ENCODE peak calls at places on chromosomes 4 and X, in seven cellular contexts. U is prostate gland, N is thyroid gland, E is colonic mucosa, V is psoas muscle, X is testis, I is PC-3. T is an unnamed sample.

GRCh38 chr4:162461952-162462351 is 298.2 kb upstream of the FSTL5 start:
- DNase-seq in I (peak; percentile 25), N (no peak), E (no peak), V (no peak), U (no peak), X (no peak), T (no peak)

GRCh38 chr4:145451895-145452294 is 29.8 kb upstream of the SMAD1 start:
- DNase-seq in U (no peak), I (no peak), N (no peak), V (no peak), E (no peak), X (no peak), T (no peak)

GRCh38 chr4:108560624-108561023 is 59.8 kb upstream of the RPL34 start:
- DNase-seq in E (no peak), U (no peak), I (no peak), X (no peak), N (no peak), V (no peak), T (no peak)

GRCh38 chr4:30776451-30776850 is 56.3 kb downstream of the PCDH7 start:
- DNase-seq in U (no peak), E (no peak), I (no peak), V (no peak), X (no peak), N (no peak), T (no peak)

GRCh38 chr4:178611062-178611461 is 1168.8 kb upstream of the AGA start:
- DNase-seq in E (no peak), N (no peak), U (no peak), X (no peak), I (no peak), V (no peak), T (no peak)

GRCh38 chrX:120791013-120791643 is 84.5 kb downstream of the CT47B1 start:
- DNase-seq in V (peak; percentile 54), E (peak; percentile 18), I (peak; percentile 79), U (peak; percentile 4), N (peak; percentile 17), X (peak; percentile 83), T (peak; percentile 13)

GRCh38 chr4:53702334-53703266 is 111.3 kb upstream of the LNX1 start:
- DNase-seq in I (peak; percentile 86), X (peak; percentile 85), V (peak; percentile 81), N (peak; percentile 89), E (peak; percentile 83), U (peak; percentile 70), T (peak; percentile 14)

GRCh38 chr4:76996445-76996844 is 46.9 kb downstream of the SEPTIN11 start:
- DNase-seq in I (no peak), X (no peak), N (no peak), E (no peak), U (no peak), V (no peak), T (no peak)

GRCh38 chrX:37926700-37927099 is 79.3 kb upstream of the DYNLT3 start:
- DNase-seq in X (no peak), I (peak; percentile 69), U (no peak), N (no peak), E (no peak), V (no peak), T (no peak)

GRCh38 chrX:53595266-53595810 is 91.2 kb downstream of the HUWE1 start:
- DNase-seq in V (no peak), I (no peak), N (no peak), X (no peak), E (no peak), U (no peak), T (no peak)

GRCh38 chr4:188266386-188266785 is 127.1 kb downstream of the TRIML1 start:
- DNase-seq in I (no peak), E (no peak), X (no peak), V (no peak), N (no peak), U (no peak), T (no peak)

GRCh38 chrX:45807572-45808425 is 607.1 kb upstream of the DIPK2B start:
- DNase-seq in N (no peak), E (no peak), X (no peak), U (no peak), V (no peak), I (no peak), T (no peak)

GRCh38 chrX:16130707-16131106 is 7.3 kb downstream of the GRPR start:
- DNase-seq in N (no peak), E (no peak), U (no peak), V (no peak), X (no peak), I (no peak), T (no peak)

GRCh38 chr4:153577053-153577452 is 107.0 kb upstream of the TLR2 start:
- DNase-seq in E (peak; percentile 65), N (peak; percentile 35), U (no peak), X (no peak), V (no peak), I (no peak), T (no peak)

GRCh38 chrX:1598876-1599790 is 7.7 kb downstream of the AKAP17A start:
- DNase-seq in V (no peak), U (no peak), N (no peak), E (no peak), I (no peak), X (no peak), T (no peak)

GRCh38 chr4:109390369-109390768 is 43.2 kb upstream of the SEC24B start:
- DNase-seq in I (no peak), N (no peak), X (no peak), V (no peak), U (no peak), E (no peak), T (no peak)

GRCh38 chrX:79159800-79160199 is 15.3 kb downstream of the GPR174 start:
- DNase-seq in X (no peak), U (no peak), E (no peak), N (no peak), V (no peak), I (no peak), T (no peak)

GRCh38 chrX:111460612-111461011 is 48.6 kb upstream of the DCX start:
- DNase-seq in X (no peak), E (no peak), U (no peak), V (no peak), I (no peak), N (no peak), T (no peak)

GRCh38 chr4:94536049-94536448 is 84.3 kb downstream of the PDLIM5 start:
- DNase-seq in U (no peak), N (no peak), E (no peak), V (no peak), I (no peak), X (no peak), T (no peak)

GRCh38 chr4:2042207-2042946 is 16.8 kb upstream of the NAT8L start:
- DNase-seq in V (no peak), N (no peak), E (peak; percentile 18), X (no peak), I (no peak), U (no peak), T (no peak)

GRCh38 chrX:46681849-46682248 is 77.1 kb downstream of the SLC9A7 start:
- DNase-seq in U (no peak), V (no peak), N (no peak), E (no peak), I (no peak), X (no peak), T (no peak)

GRCh38 chr4:40439519-40439918 is 104.4 kb downstream of the CHRNA9 start:
- DNase-seq in E (no peak), I (no peak), X (no peak), U (no peak), V (no peak), N (no peak), T (no peak)

GRCh38 chr4:40437741-40438383 is 102.7 kb downstream of the CHRNA9 start:
- DNase-seq in N (no peak), U (no peak), V (no peak), I (no peak), X (peak; percentile 18), E (no peak), T (no peak)

GRCh38 chr4:40438384-40439026 is 103.4 kb downstream of the CHRNA9 start:
- DNase-seq in E (no peak), U (no peak), N (no peak), X (no peak), V (no peak), I (no peak), T (no peak)

GRCh38 chr4:40445671-40446070 is 110.5 kb downstream of the CHRNA9 start:
- DNase-seq in U (no peak), N (no peak), V (no peak), E (no peak), X (no peak), I (no peak), T (no peak)

GRCh38 chr4:40441415-40441814 is 106.3 kb downstream of the CHRNA9 start:
- DNase-seq in E (no peak), N (no peak), V (no peak), X (no peak), I (no peak), U (no peak), T (no peak)
- H3K27ac ChIP-seq in E (peak overlapping the region; percentile 24), N (peak overlapping the region; percentile 67), V (no peak overlapping the region), X (no peak overlapping the region), I (no peak overlapping the region), U (no peak overlapping the region), T (no peak overlapping the region)

DNA sequence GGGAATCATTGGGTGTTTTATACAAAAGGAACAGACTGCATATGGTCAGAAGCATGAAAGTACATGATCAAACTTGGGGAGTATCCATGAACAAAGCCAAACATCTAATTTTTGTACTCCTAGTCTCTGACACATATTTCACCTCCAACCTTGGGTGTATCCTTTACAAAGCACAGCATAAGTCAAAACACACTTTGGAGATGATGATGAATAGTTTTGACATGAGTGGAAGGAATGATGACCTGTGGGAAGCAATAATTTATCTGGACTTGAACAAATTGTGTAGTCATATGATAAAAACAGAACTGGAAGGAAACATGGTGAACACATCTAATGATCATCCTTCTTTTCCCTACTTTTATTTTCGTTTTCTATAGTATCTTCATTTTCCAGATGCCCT is 108.7 kb upstream of the PLS3 start:
- DNase-seq in E (no peak), X (no peak), U (no peak), V (no peak), I (peak; percentile 30), N (no peak), T (no peak)
- H3K4me3 ChIP-seq in E (no peak overlapping the region), X (no peak overlapping the region), U (no peak overlapping the region), V (no peak overlapping the region), I (no peak overlapping the region), N (no peak overlapping the region), T (no peak overlapping the region)

GRCh38 chr4:3521621-3522325 is 10.4 kb downstream of the LRPAP1 start:
- DNase-seq in U (no peak), V (no peak), N (no peak), I (no peak), E (no peak), X (no peak), T (no peak)

GRCh38 chr4:3520796-3521600 is 11.2 kb downstream of the LRPAP1 start:
- DNase-seq in E (no peak), V (no peak), I (no peak), X (no peak), U (no peak), N (no peak), T (no peak)

GRCh38 chr4:3518941-3519340 is 13.3 kb downstream of the LRPAP1 start:
- DNase-seq in V (no peak), U (no peak), I (no peak), X (no peak), E (no peak), N (no peak), T (no peak)

GRCh38 chr4:3519468-3520264 is 12.6 kb downstream of the LRPAP1 start:
- DNase-seq in E (no peak), N (no peak), U (no peak), X (no peak), I (no peak), V (no peak), T (no peak)

GRCh38 chr4:3520276-3520675 is 11.9 kb downstream of the LRPAP1 start:
- DNase-seq in V (no peak), E (no peak), U (no peak), N (no peak), X (no peak), I (no peak), T (no peak)
- H3K36me3 ChIP-seq in V (peaks cover 2% of the 10 kb centered on the region), E (peaks cover 36% of the 10 kb centered on the region), U (peaks cover 24% of the 10 kb centered on the region), N (peaks cover 88% of the 10 kb centered on the region), X (no peaks in the 10 kb centered on the region), I (no peaks in the 10 kb centered on the region), T (peaks cover 84% of the 10 kb centered on the region)

GRCh38 chrX:19695884-19696283 is 180.6 kb upstream of the MAP3K15 start:
- DNase-seq in U (no peak), E (no peak), N (no peak), V (no peak), X (no peak), I (peak; percentile 66), T (no peak)
- H3K27ac ChIP-seq in U (no peak overlapping the region), E (no peak overlapping the region), N (no peak overlapping the region), V (no peak overlapping the region), X (no peak overlapping the region), I (peak overlapping the region; percentile 18), T (no peak overlapping the region)